ENCODE peak calls at places on chromosome 9, in six cellular contexts. O is amniotic stem cell, U is body of pancreas, D is HT1080, M is dorsolateral prefrontal cortex, A is T follicular helper cell. E is an unnamed sample.

GRCh38 chr9:36169166-36169565 is at the start of gene CCIN:
- DNase-seq in U (no peak), O (no peak), M (no peak), D (no peak), A (no peak), E (no peak)

GRCh38 chr9:115553082-115553481 is 435.1 kb upstream of the TNC start:
- DNase-seq in A (no peak), O (no peak), D (no peak), U (no peak), M (no peak), E (no peak)

GRCh38 chr9:122457787-122458186 is 19.9 kb downstream of the OR1J1 start:
- DNase-seq in D (no peak), U (no peak), O (no peak), M (no peak), A (no peak), E (no peak)

GRCh38 chr9:91923145-91923544 is 26.9 kb downstream of the ROR2 start:
- DNase-seq in D (no peak), U (no peak), O (no peak), A (no peak), M (no peak), E (no peak)

GRCh38 chr9:88997646-88998045 is 6.4 kb downstream of the S1PR3 start:
- DNase-seq in D (no peak), A (no peak), O (no peak), U (no peak), M (no peak), E (no peak)

GRCh38 chr9:28471261-28471660 is 898.0 kb upstream of the C9orf72 start:
- DNase-seq in M (no peak), U (no peak), D (peak; percentile 4), O (no peak), A (no peak), E (no peak)

GRCh38 chr9:90107021-90107771 is 502.4 kb downstream of the GADD45G start:
- DNase-seq in O (no peak), D (peak; percentile 26), A (no peak), M (peak; percentile 83), U (peak; percentile 90), E (peak; percentile 49)

GRCh38 chr9:89312154-89312616 is 1.2 kb downstream of the CKS2 start:
- DNase-seq in U (no peak), D (peak; percentile 37), M (no peak), A (no peak), O (peak; percentile 11), E (peak; percentile 23)

GRCh38 chr9:124309665-124310064 is 51.9 kb downstream of the NEK6 start:
- DNase-seq in U (no peak), A (no peak), M (no peak), O (peak; percentile 86), D (peak; percentile 98), E (peak; percentile 97)

GRCh38 chr9:133971121-133971951 is 20.8 kb downstream of the VAV2 start:
- DNase-seq in O (no peak), M (no peak), A (no peak), D (no peak), U (peak; percentile 41), E (no peak)

GRCh38 chr9:5593904-5594303 is 35.0 kb upstream of the RIC1 start:
- DNase-seq in D (no peak), O (no peak), U (no peak), M (no peak), A (no peak), E (no peak)

GRCh38 chr9:128729766-128730517 is 6.0 kb upstream of the ZDHHC12 start:
- DNase-seq in M (peak; percentile 55), D (no peak), O (no peak), A (no peak), U (no peak), E (no peak)